ENCODE peak calls at places on chromosome 2, in six cellular contexts. One of them, this sample, is unnamed.
A peak's percentile ranks its signal among the peaks of the same experiment; 100 is the strongest.

GRCh38 chr2:233449071-233449901 is 95.0 kb downstream of the DGKD start:
- DNase-seq in psoas muscle: peak; percentile 30
- DNase-seq in spleen: peak; percentile 75
- DNase-seq in ascending aorta: peak; percentile 7
- DNase-seq in Peyer's patch: no peak
- DNase-seq in fibroblast of pulmonary artery: peak; percentile 69
- DNase-seq in this sample: peak; percentile 55

GRCh38 chr2:71513721-71514120 is 60.4 kb downstream of the DYSF start:
- DNase-seq in psoas muscle: no peak
- DNase-seq in spleen: no peak
- DNase-seq in ascending aorta: no peak
- DNase-seq in Peyer's patch: no peak
- DNase-seq in fibroblast of pulmonary artery: no peak
- DNase-seq in this sample: no peak

GRCh38 chr2:157414050-157414449 is 29.8 kb downstream of the CYTIP start:
- DNase-seq in psoas muscle: no peak
- DNase-seq in spleen: no peak
- DNase-seq in ascending aorta: no peak
- DNase-seq in Peyer's patch: no peak
- DNase-seq in fibroblast of pulmonary artery: no peak
- DNase-seq in this sample: no peak

GRCh38 chr2:216905649-216906048 is 45.8 kb upstream of the TNP1 start:
- DNase-seq in psoas muscle: no peak
- DNase-seq in spleen: no peak
- DNase-seq in ascending aorta: no peak
- DNase-seq in Peyer's patch: no peak
- DNase-seq in fibroblast of pulmonary artery: no peak
- DNase-seq in this sample: no peak

GRCh38 chr2:28298406-28298805 is 94.3 kb upstream of the FOSL2 start:
- DNase-seq in psoas muscle: no peak
- DNase-seq in spleen: no peak
- DNase-seq in ascending aorta: no peak
- DNase-seq in Peyer's patch: no peak
- DNase-seq in fibroblast of pulmonary artery: no peak
- DNase-seq in this sample: no peak

GRCh38 chr2:125679903-125680302 is 976.1 kb upstream of the GYPC start:
- DNase-seq in psoas muscle: no peak
- DNase-seq in spleen: no peak
- DNase-seq in ascending aorta: no peak
- DNase-seq in Peyer's patch: no peak
- DNase-seq in fibroblast of pulmonary artery: no peak
- DNase-seq in this sample: no peak

GRCh38 chr2:112482309-112483046 is 522 bp downstream of the TTL start:
- DNase-seq in psoas muscle: peak; percentile 27
- DNase-seq in spleen: peak; percentile 87
- DNase-seq in ascending aorta: no peak
- DNase-seq in Peyer's patch: peak; percentile 31
- DNase-seq in fibroblast of pulmonary artery: peak; percentile 48
- DNase-seq in this sample: no peak

GRCh38 chr2:169081551-169081950 is 12.2 kb downstream of the DHRS9 start:
- DNase-seq in psoas muscle: no peak
- DNase-seq in spleen: no peak
- DNase-seq in ascending aorta: no peak
- DNase-seq in Peyer's patch: no peak
- DNase-seq in fibroblast of pulmonary artery: no peak
- DNase-seq in this sample: no peak

GRCh38 chr2:216004408-216005283 is 8.7 kb downstream of the MREG start:
- DNase-seq in psoas muscle: no peak
- DNase-seq in spleen: no peak
- DNase-seq in ascending aorta: no peak
- DNase-seq in Peyer's patch: no peak
- DNase-seq in fibroblast of pulmonary artery: no peak
- DNase-seq in this sample: no peak

GRCh38 chr2:190065839-190066238 is 3.3 kb upstream of the MSTN start:
- DNase-seq in psoas muscle: no peak
- DNase-seq in spleen: no peak
- DNase-seq in ascending aorta: no peak
- DNase-seq in Peyer's patch: no peak
- DNase-seq in fibroblast of pulmonary artery: peak; percentile 4
- DNase-seq in this sample: no peak

GRCh38 chr2:190068764-190069163 is 6.2 kb upstream of the MSTN start:
- DNase-seq in psoas muscle: no peak
- DNase-seq in spleen: no peak
- DNase-seq in ascending aorta: no peak
- DNase-seq in Peyer's patch: no peak
- DNase-seq in fibroblast of pulmonary artery: no peak
- DNase-seq in this sample: no peak

GRCh38 chr2:190075623-190076022 is 13.1 kb upstream of the MSTN start:
- DNase-seq in psoas muscle: no peak
- DNase-seq in spleen: no peak
- DNase-seq in ascending aorta: no peak
- DNase-seq in Peyer's patch: no peak
- DNase-seq in fibroblast of pulmonary artery: no peak
- DNase-seq in this sample: no peak

GRCh38 chr2:190069936-190070696 is 7.6 kb upstream of the MSTN start:
- DNase-seq in psoas muscle: no peak
- DNase-seq in spleen: no peak
- DNase-seq in ascending aorta: no peak
- DNase-seq in Peyer's patch: no peak
- DNase-seq in fibroblast of pulmonary artery: peak; percentile 86
- DNase-seq in this sample: no peak
- TF ChIP-seq CTCF in psoas muscle: peak; percentile 76
- TF ChIP-seq CTCF in spleen: peak; percentile 54
- TF ChIP-seq CTCF in ascending aorta: peak; percentile 18
- TF ChIP-seq CTCF in Peyer's patch: peak; percentile 41
- TF ChIP-seq CTCF in fibroblast of pulmonary artery: peak; percentile 64
- TF ChIP-seq CTCF in this sample: peak; percentile 25

GRCh38 chr2:113840463-113840975 is 49.4 kb upstream of the ACTR3 start:
- DNase-seq in psoas muscle: no peak
- DNase-seq in spleen: no peak
- DNase-seq in ascending aorta: no peak
- DNase-seq in Peyer's patch: no peak
- DNase-seq in fibroblast of pulmonary artery: no peak
- DNase-seq in this sample: no peak

GRCh38 chr2:113834057-113834720 is 55.7 kb upstream of the ACTR3 start:
- DNase-seq in psoas muscle: no peak
- DNase-seq in spleen: no peak
- DNase-seq in ascending aorta: no peak
- DNase-seq in Peyer's patch: no peak
- DNase-seq in fibroblast of pulmonary artery: no peak
- DNase-seq in this sample: no peak

GRCh38 chr2:113838277-113838676 is 51.6 kb upstream of the ACTR3 start:
- DNase-seq in psoas muscle: no peak
- DNase-seq in spleen: no peak
- DNase-seq in ascending aorta: no peak
- DNase-seq in Peyer's patch: no peak
- DNase-seq in fibroblast of pulmonary artery: no peak
- DNase-seq in this sample: no peak

GRCh38 chr2:113842919-113843736 is 46.8 kb upstream of the ACTR3 start:
- DNase-seq in psoas muscle: no peak
- DNase-seq in spleen: no peak
- DNase-seq in ascending aorta: no peak
- DNase-seq in Peyer's patch: no peak
- DNase-seq in fibroblast of pulmonary artery: peak; percentile 63
- DNase-seq in this sample: no peak

GRCh38 chr2:113838744-113839444 is 51.0 kb upstream of the ACTR3 start:
- DNase-seq in psoas muscle: no peak
- DNase-seq in spleen: no peak
- DNase-seq in ascending aorta: no peak
- DNase-seq in Peyer's patch: no peak
- DNase-seq in fibroblast of pulmonary artery: no peak
- DNase-seq in this sample: no peak
- TF ChIP-seq CTCF in psoas muscle: no peak
- TF ChIP-seq CTCF in spleen: no peak
- TF ChIP-seq CTCF in ascending aorta: no peak
- TF ChIP-seq CTCF in Peyer's patch: no peak
- TF ChIP-seq CTCF in fibroblast of pulmonary artery: no peak
- TF ChIP-seq CTCF in this sample: no peak

GRCh38 chr2:170222298-170222697 is 44.4 kb downstream of the MYO3B start:
- DNase-seq in psoas muscle: no peak
- DNase-seq in spleen: no peak
- DNase-seq in ascending aorta: no peak
- DNase-seq in Peyer's patch: no peak
- DNase-seq in fibroblast of pulmonary artery: no peak
- DNase-seq in this sample: no peak
- TF ChIP-seq CTCF in psoas muscle: no peak
- TF ChIP-seq CTCF in spleen: no peak
- TF ChIP-seq CTCF in ascending aorta: no peak
- TF ChIP-seq CTCF in Peyer's patch: no peak
- TF ChIP-seq CTCF in fibroblast of pulmonary artery: no peak
- TF ChIP-seq CTCF in this sample: no peak

GRCh38 chr2:74137651-74138050 is 10.1 kb downstream of the BOLA3 start:
- DNase-seq in psoas muscle: no peak
- DNase-seq in spleen: no peak
- DNase-seq in ascending aorta: no peak
- DNase-seq in Peyer's patch: no peak
- DNase-seq in fibroblast of pulmonary artery: no peak
- DNase-seq in this sample: no peak

GRCh38 chr2:74138219-74138951 is 9.3 kb downstream of the BOLA3 start:
- DNase-seq in psoas muscle: no peak
- DNase-seq in spleen: no peak
- DNase-seq in ascending aorta: no peak
- DNase-seq in Peyer's patch: no peak
- DNase-seq in fibroblast of pulmonary artery: no peak
- DNase-seq in this sample: no peak

GRCh38 chr2:74142340-74142739 is 5.4 kb downstream of the BOLA3 start:
- DNase-seq in psoas muscle: no peak
- DNase-seq in spleen: no peak
- DNase-seq in ascending aorta: no peak
- DNase-seq in Peyer's patch: no peak
- DNase-seq in fibroblast of pulmonary artery: no peak
- DNase-seq in this sample: no peak

GRCh38 chr2:74138952-74139323 is 8.8 kb downstream of the BOLA3 start:
- DNase-seq in psoas muscle: no peak
- DNase-seq in spleen: no peak
- DNase-seq in ascending aorta: no peak
- DNase-seq in Peyer's patch: no peak
- DNase-seq in fibroblast of pulmonary artery: no peak
- DNase-seq in this sample: no peak
- TF ChIP-seq CTCF in psoas muscle: no peak
- TF ChIP-seq CTCF in spleen: no peak
- TF ChIP-seq CTCF in ascending aorta: no peak
- TF ChIP-seq CTCF in Peyer's patch: no peak
- TF ChIP-seq CTCF in fibroblast of pulmonary artery: no peak
- TF ChIP-seq CTCF in this sample: no peak

DNA sequence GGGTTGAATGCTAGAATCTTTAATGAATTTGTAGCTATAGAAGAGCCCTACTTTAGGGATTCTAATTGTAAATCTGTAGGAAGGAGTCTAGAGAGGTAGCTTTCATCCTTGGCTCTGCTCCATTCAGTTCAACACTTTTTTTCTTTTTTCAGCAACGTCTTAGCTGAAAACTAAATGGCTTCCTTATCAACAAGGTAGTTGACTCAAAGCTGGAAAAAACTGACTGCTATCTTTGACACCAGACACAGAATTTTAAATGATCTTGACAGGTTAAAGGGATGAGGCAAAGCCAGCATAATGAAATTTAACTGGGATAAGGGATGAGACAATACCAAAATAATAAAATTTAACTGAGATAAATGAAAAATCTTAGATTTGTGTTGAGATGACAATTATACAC is 54.9 kb downstream of the TMEFF2 start:
- DNase-seq in psoas muscle: no peak
- DNase-seq in spleen: no peak
- DNase-seq in ascending aorta: no peak
- DNase-seq in Peyer's patch: no peak
- DNase-seq in fibroblast of pulmonary artery: no peak
- DNase-seq in this sample: no peak
- TF ChIP-seq CTCF in psoas muscle: no peak
- TF ChIP-seq CTCF in spleen: no peak
- TF ChIP-seq CTCF in ascending aorta: no peak
- TF ChIP-seq CTCF in Peyer's patch: no peak
- TF ChIP-seq CTCF in fibroblast of pulmonary artery: no peak
- TF ChIP-seq CTCF in this sample: no peak